ENCODE peak calls at places on chromosomes 13 and 19, in seven cellular contexts. O is uterus, N is endothelial cell, A is PC-3, J is neural crest cell, B is upper lobe of left lung, P is BE2C. L is an unnamed sample.

GRCh38 chr13:24306632-24307031 is 2.7 kb upstream of the C1QTNF9 start:
- DNase-seq in O (no peak), N (no peak), A (peak), J (no peak), B (no peak), P (no peak), L (no peak)

GRCh38 chr19:18919895-18920204 is 335 bp downstream of the DDX49 start:
- DNase-seq in O (no peak), N (no peak), A (no peak), J (no peak), B (no peak), P (no peak), L (no peak)

GRCh38 chr19:35315883-35316282 is 13.1 kb upstream of the CD22 start:
- DNase-seq in O (no peak), N (no peak), A (no peak), J (no peak), B (no peak), P (no peak), L (no peak)

GRCh38 chr13:41267106-41267505 is 3.7 kb upstream of the MTRF1 start:
- DNase-seq in O (no peak), N (no peak), A (no peak), J (no peak), B (no peak), P (no peak), L (no peak)

GRCh38 chr19:50273821-50274220 is 55.4 kb downstream of the KCNC3 start:
- DNase-seq in O (no peak), N (no peak), A (no peak), J (no peak), B (no peak), P (no peak), L (no peak)

GRCh38 chr13:101449971-101450748 is 2.3 kb upstream of the ITGBL1 start:
- DNase-seq in O (no peak), N (no peak), A (peak), J (no peak), B (no peak), P (no peak), L (no peak)

GRCh38 chr19:34236035-34236793 is 18.1 kb upstream of the GARRE1 start:
- DNase-seq in O (no peak), N (no peak), A (no peak), J (no peak), B (no peak), P (no peak), L (no peak)

GRCh38 chr19:45499196-45500180 is 1.2 kb downstream of the PPM1N start:
- DNase-seq in O (no peak), N (peak), A (peak), J (peak), B (no peak), P (peak), L (no peak)

GRCh38 chr13:111058796-111059506 is 56.2 kb upstream of the ARHGEF7 start:
- DNase-seq in O (no peak), N (no peak), A (no peak), J (no peak), B (no peak), P (no peak), L (no peak)

GRCh38 chr13:80465321-80465720 is 124.4 kb upstream of the SPRY2 start:
- DNase-seq in O (no peak), N (no peak), A (no peak), J (no peak), B (no peak), P (no peak), L (no peak)

GRCh38 chr19:33804021-33804799 is 7.5 kb downstream of the KCTD15 start:
- DNase-seq in O (peak), N (no peak), A (peak), J (no peak), B (no peak), P (no peak), L (no peak)

GRCh38 chr13:83752141-83752540 is 130.1 kb downstream of the SLITRK1 start:
- DNase-seq in O (no peak), N (no peak), A (peak), J (no peak), B (no peak), P (no peak), L (no peak)

GRCh38 chr13:87087741-87088140 is 583.4 kb upstream of the SLITRK5 start:
- DNase-seq in O (no peak), N (no peak), A (no peak), J (no peak), B (no peak), P (no peak), L (no peak)

DNA sequence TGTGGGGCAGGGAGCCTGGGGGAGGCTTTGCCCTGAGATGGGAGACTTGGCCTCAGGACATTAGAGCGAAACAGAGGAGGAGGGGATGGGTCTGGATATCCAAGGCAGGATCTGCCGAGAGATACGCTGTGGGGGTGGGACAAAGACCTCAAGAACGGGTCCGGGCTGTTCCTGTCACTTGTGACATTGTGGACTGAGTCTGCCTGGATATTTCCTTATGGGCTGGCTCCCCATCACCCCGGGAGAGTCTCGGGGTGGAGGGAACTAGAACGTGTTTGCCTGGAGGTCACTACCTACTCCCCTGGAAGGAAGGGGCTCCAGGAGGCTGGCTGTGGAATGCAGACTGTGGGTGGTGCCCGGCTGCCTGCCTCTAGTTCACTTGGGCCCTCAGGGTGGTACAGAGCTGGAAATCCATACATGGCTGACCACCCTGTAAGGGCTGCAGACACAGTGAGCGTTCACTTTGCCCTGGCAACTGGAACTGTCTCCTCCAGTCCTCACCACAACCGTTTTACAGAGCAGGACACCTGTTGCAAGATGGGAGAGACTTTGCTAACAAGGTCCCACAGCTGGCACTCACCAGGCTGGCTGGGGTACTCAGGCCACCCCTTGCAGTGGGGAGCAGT is 26.5 kb downstream of the DNM2 start:
- DNase-seq in O (no peak), N (no peak), A (no peak), J (no peak), B (no peak), P (no peak), L (no peak)
- TF ChIP-seq CTCF in O (no peak), N (no peak), A (no peak), J (no peak), B (no peak), P (no peak), L (no peak)

DNA sequence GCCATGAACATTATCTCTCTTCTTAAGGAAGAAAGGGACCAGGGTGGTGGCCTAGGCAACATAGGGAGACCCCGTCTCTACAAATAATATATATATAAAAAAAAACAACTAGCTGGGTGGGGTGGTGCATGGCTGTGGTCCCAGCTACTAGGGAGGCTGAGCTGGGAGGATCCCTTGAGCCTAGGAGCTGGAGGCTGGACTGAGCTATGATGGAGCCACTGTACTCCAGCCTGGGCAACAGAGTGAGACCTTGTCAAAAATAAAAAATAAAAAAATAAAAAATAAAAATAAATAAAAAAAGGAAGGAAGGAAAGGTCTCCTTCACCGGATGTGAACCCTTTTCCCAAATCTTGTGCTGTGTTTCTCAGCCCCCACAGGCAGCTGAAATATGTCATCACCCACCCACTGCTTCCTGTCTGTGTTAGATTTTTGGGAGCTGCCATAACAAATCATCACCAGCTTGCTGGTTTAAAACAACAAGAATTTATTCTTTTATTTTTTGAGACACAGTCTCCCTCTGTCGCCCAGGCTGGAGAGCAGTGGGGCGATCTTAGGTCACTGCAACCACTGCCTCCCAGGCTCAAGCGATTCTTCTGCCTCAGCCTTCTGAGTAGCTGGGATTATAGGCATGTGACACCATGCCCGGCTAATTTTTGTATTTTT is 9.5 kb upstream of the TSPAN16 start:
- DNase-seq in O (no peak), N (no peak), A (no peak), J (no peak), B (no peak), P (no peak), L (no peak)
- TF ChIP-seq CTCF in O (no peak), N (no peak), A (no peak), J (no peak), B (no peak), P (no peak), L (no peak)

GRCh38 chr13:44872751-44873150 is 116.5 kb downstream of the NUFIP1 start:
- DNase-seq in O (no peak), N (no peak), A (no peak), J (no peak), B (peak), P (no peak), L (no peak)

GRCh38 chr13:44868397-44868796 is 120.9 kb downstream of the NUFIP1 start:
- DNase-seq in O (no peak), N (no peak), A (no peak), J (no peak), B (no peak), P (no peak), L (no peak)

GRCh38 chr13:44867825-44868224 is 121.4 kb downstream of the NUFIP1 start:
- DNase-seq in O (peak), N (no peak), A (no peak), J (no peak), B (no peak), P (no peak), L (no peak)

GRCh38 chr13:44869167-44869566 is 120.1 kb downstream of the NUFIP1 start:
- DNase-seq in O (no peak), N (no peak), A (no peak), J (no peak), B (no peak), P (no peak), L (no peak)

GRCh38 chr13:44870456-44870929 is 118.8 kb downstream of the NUFIP1 start:
- DNase-seq in O (peak), N (no peak), A (peak), J (no peak), B (peak), P (no peak), L (no peak)
- TF ChIP-seq CTCF in O (no peak), N (no peak), A (no peak), J (no peak), B (no peak), P (no peak), L (no peak)

GRCh38 chr19:6021878-6022569 is 44.1 kb upstream of the RANBP3 start:
- DNase-seq in O (peak), N (peak), A (peak), J (peak), B (peak), P (peak), L (peak)

GRCh38 chr19:6022570-6023049 is 44.7 kb upstream of the RANBP3 start:
- DNase-seq in O (no peak), N (no peak), A (no peak), J (no peak), B (no peak), P (no peak), L (no peak)

GRCh38 chr19:6023085-6023682 is 45.2 kb upstream of the RANBP3 start:
- DNase-seq in O (no peak), N (no peak), A (peak), J (no peak), B (no peak), P (no peak), L (no peak)

GRCh38 chr19:6020166-6020967 is 42.4 kb upstream of the RANBP3 start:
- DNase-seq in O (no peak), N (no peak), A (peak), J (no peak), B (no peak), P (no peak), L (no peak)

DNA sequence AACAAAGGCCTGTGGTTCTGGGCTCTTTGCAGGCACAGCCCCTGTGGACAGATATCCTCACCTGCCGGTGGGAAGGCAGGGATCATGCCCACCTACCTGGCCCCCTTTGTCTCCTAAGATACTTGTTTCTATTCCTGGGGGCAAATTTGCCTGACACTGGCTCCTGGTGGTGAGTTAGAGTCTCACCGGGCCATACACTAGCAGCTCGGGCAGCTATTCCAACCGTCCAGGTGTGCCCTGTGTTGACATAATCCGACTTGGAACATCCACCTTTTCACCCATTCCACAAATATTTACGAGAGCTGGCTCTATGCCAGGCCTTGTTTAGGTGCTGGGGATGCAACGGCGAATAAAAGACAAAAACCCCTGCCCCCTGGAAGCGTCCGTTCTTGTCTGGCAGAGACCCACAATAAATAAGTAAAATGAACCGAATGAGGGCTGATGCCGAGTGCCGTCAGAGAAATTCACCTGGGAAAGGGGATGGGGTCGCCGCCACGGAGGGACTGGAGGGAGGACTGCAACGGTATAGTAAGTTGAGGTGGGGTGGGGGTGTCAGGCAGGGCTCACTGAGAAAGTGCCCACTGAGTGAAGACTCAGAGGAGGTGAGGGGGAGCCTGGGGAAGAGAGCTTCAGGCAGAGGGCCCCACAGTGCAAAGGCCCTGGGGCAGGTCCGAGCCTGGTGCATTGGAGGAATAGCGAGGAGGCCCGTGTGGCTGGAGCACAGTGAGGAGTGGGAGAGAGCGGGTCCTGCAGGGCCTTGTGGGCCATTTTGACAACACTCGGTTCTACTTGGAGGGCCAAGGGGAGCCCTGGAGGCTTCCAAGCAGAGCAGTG is 43.2 kb upstream of the RANBP3 start:
- DNase-seq in O (no peak), N (no peak), A (peak), J (no peak), B (no peak), P (no peak), L (no peak)
- TF ChIP-seq CTCF in O (no peak), N (no peak), A (peak), J (no peak), B (no peak), P (no peak), L (no peak)

DNA sequence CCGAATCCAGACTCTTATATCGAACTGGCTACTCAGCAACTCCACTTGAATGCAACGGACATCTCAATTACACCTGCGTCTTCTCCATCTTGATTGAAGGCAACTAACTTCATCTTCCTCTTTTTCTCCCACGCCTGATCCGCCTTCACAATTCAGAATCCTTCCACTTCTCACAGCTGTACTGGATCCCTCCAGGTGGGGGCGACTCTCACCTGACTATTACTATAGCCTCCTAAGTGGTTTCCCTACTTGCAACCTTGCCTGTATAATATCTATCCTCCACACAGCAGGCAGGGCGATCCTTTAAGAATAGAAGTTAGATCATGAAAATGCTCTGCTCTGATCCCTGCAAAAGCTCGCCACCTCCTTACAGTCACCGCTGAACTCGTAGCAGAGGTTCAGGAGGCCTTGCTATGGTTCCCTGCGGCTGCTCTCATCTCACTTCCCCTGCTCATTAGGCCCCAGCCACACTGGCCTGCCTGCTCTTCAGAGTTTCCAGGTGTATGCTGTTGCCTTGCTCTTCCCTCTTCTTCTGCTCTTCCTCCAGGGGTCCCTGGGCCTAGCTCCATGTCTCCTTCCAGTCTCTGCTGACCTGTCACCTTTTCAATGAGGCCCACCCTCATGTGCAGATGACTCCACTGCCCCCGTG is 31.9 kb downstream of the RFXAP start:
- DNase-seq in O (no peak), N (peak), A (no peak), J (no peak), B (no peak), P (peak), L (no peak)
- TF ChIP-seq CTCF in O (no peak), N (peak), A (peak), J (peak), B (no peak), P (peak), L (no peak)

GRCh38 chr13:60370343-60370742 is 26.7 kb upstream of the TDRD3 start:
- DNase-seq in O (no peak), N (no peak), A (no peak), J (no peak), B (no peak), P (no peak), L (no peak)

GRCh38 chr13:60372141-60372540 is 24.9 kb upstream of the TDRD3 start:
- DNase-seq in O (no peak), N (no peak), A (no peak), J (no peak), B (no peak), P (no peak), L (no peak)

GRCh38 chr13:60363288-60363687 is 33.7 kb upstream of the TDRD3 start:
- DNase-seq in O (no peak), N (no peak), A (no peak), J (no peak), B (no peak), P (no peak), L (no peak)

GRCh38 chr13:60369242-60369641 is 27.8 kb upstream of the TDRD3 start:
- DNase-seq in O (no peak), N (no peak), A (peak), J (no peak), B (no peak), P (no peak), L (no peak)
- TF ChIP-seq CTCF in O (no peak), N (peak), A (peak), J (peak), B (peak), P (peak), L (peak)

GRCh38 chr19:2363419-2363818 is 3.4 kb downstream of the TMPRSS9 start:
- DNase-seq in O (no peak), N (no peak), A (no peak), J (no peak), B (no peak), P (no peak), L (no peak)
- TF ChIP-seq CTCF in O (no peak), N (no peak), A (no peak), J (no peak), B (no peak), P (no peak), L (no peak)

DNA sequence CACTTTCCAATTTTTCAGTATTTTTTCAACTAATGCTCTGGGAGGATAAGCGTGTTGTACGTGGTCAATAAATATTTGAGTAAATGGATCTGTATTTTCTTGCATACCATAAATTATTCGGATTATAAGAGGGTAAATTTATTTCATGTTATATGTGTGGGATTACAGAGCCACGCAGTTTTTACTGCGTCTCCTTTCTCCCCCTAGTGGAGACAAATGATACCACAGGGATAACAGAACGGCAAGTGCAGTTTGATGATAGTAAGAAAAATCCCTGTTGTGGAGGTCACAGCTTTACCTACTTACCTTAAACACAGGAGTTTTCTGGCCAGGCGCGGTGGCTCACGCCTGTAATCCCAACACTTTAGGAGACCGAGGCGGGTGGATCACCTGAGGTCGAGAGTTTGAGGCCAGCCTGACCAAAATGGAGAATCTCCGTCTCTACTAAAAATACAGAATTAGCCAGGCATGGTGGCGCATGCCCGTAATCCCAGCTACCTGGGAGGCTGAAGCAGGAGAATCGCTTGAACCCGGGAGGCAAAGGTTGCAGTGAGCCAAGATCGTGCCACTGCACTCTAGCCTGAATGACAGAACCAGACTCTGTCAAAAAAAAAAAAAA is 16.8 kb downstream of the MBD3L2B start:
- DNase-seq in O (no peak), N (peak), A (peak), J (peak), B (no peak), P (no peak), L (no peak)
- TF ChIP-seq CTCF in O (no peak), N (peak), A (peak), J (peak), B (no peak), P (peak), L (peak)